ENCODE peak calls at places on chromosomes 11 and 22, in four cellular contexts. N, R, X and Y are unnamed samples.

GRCh38 chr11:109132539-109132938 is 289.5 kb upstream of the C11orf87 start:
- DNase-seq in N (no peak), R (no peak), X (no peak), Y (no peak)

GRCh38 chr22:17110791-17111550 is 10.2 kb downstream of the TMEM121B start:
- DNase-seq in N (no peak), R (no peak), X (no peak), Y (peak; percentile 9)

GRCh38 chr11:118666331-118666730 is 13.1 kb downstream of the TREH start:
- DNase-seq in N (no peak), R (no peak), X (no peak), Y (no peak)

GRCh38 chr22:20574920-20575353 is 67.5 kb downstream of the MED15 start:
- DNase-seq in N (no peak), R (no peak), X (no peak), Y (no peak)

GRCh38 chr11:61682093-61682732 is 2.0 kb downstream of the DAGLA start:
- DNase-seq in N (peak; percentile 69), R (no peak), X (no peak), Y (peak; percentile 81)

GRCh38 chr11:119741369-119742262 is 12.6 kb upstream of the NECTIN1 start:
- DNase-seq in N (peak; percentile 33), R (peak; percentile 58), X (no peak), Y (no peak)

GRCh38 chr11:1382429-1382828 is 7.3 kb upstream of the BRSK2 start:
- DNase-seq in N (no peak), R (no peak), X (no peak), Y (no peak)

GRCh38 chr11:6468712-6469495 is 4.8 kb downstream of the TRIM3 start:
- DNase-seq in N (peak; percentile 69), R (no peak), X (peak; percentile 60), Y (peak; percentile 92)

GRCh38 chr11:75939992-75940391 is 125.0 kb downstream of the UVRAG start:
- DNase-seq in N (no peak), R (no peak), X (no peak), Y (no peak)

GRCh38 chr22:46537221-46537945 is at the start of gene CELSR1:
- DNase-seq in N (no peak), R (peak; percentile 72), X (no peak), Y (no peak)

GRCh38 chr11:129375731-129376657 is at the start of gene BARX2:
- DNase-seq in N (peak; percentile 63), R (no peak), X (peak; percentile 26), Y (no peak)

DNA sequence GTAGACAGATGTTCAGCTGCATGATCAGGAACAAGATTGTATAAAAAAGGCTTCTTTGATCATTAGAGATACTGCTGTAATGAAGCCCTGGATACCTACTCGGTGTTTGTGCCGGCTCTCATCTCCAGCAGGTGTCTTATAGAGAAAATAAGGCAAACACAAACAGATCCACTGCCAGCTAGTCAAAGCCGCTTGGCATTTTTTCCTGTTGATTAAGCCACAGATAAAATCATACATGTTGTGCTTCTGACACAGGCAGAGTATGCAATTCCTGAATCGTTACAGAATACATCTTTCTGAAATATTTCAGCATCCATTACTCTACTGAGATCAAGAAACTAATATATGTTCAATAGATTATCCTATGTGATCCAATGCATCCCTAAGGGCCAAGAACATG is 206.9 kb downstream of the CADM1 start:
- DNase-seq in N (no peak), R (no peak), X (no peak), Y (no peak)
- H3K4me3 ChIP-seq in N (no peak overlapping the region), R (no peak overlapping the region), X (no peak overlapping the region), Y (no peak overlapping the region)

GRCh38 chr11:46347637-46348311 is 511 bp downstream of the DGKZ start:
- DNase-seq in N (peak; percentile 52), R (no peak), X (no peak), Y (peak; percentile 77)
- H3K27ac ChIP-seq in N (peak overlapping the region; percentile 28), R (peak overlapping the region; percentile 77), X (peak overlapping the region; percentile 76), Y (peak overlapping the region; percentile 61)

GRCh38 chr11:34624069-34624468 is 3.2 kb downstream of the EHF start:
- DNase-seq in N (peak; percentile 37), R (no peak), X (no peak), Y (no peak)
- TF ChIP-seq POLR2A in N (peak; percentile 32), R (no peak), X (no peak), Y (no peak)

GRCh38 chr11:67303132-67303988 is at the start of gene SSH3:
- DNase-seq in N (peak; percentile 83), R (peak; percentile 71), X (peak; percentile 42), Y (peak; percentile 84)
- H3K4me3 ChIP-seq in N (peak within 1 kb of the TSS; percentile 97), R (peak within 1 kb of the TSS; percentile 93), X (peak within 1 kb of the TSS; percentile 91), Y (peak within 1 kb of the TSS; percentile 54)

GRCh38 chr11:10272132-10272531 is 21.9 kb downstream of the SBF2 start:
- DNase-seq in N (no peak), R (no peak), X (no peak), Y (no peak)
- H3K27ac ChIP-seq in N (no peak overlapping the region), R (no peak overlapping the region), X (no peak overlapping the region), Y (no peak overlapping the region)

GRCh38 chr11:10303558-10304363 is 1.1 kb upstream of the ADM start:
- DNase-seq in N (peak; percentile 26), R (peak; percentile 55), X (no peak), Y (no peak)

GRCh38 chr11:10305262-10305963 is 540 bp downstream of the ADM start:
- DNase-seq in N (peak; percentile 37), R (no peak), X (no peak), Y (peak; percentile 75)

GRCh38 chr11:10305964-10306918 is 1.4 kb downstream of the ADM start:
- DNase-seq in N (peak; percentile 23), R (peak; percentile 31), X (no peak), Y (no peak)

GRCh38 chr11:10302744-10303557 is 1.9 kb upstream of the ADM start:
- DNase-seq in N (peak; percentile 84), R (no peak), X (no peak), Y (peak; percentile 96)

GRCh38 chr11:10304495-10305261 is at the start of gene ADM:
- DNase-seq in N (peak; percentile 74), R (peak; percentile 91), X (peak; percentile 91), Y (peak; percentile 96)
- TF ChIP-seq POLR2A in N (peak; percentile 96), R (peak; percentile 99), X (peak; percentile 82), Y (peak; percentile 92)